ENCODE peak calls at places on chromosomes 13 and 19, in nine cellular contexts. T, N, H, X, F, K, Q, B and V are unnamed samples.

GRCh38 chr19:10207026-10207425 is 12.3 kb upstream of the DNMT1 start:
- DNase-seq in K (no peak), X (no peak), F (no peak), H (no peak), T (no peak), B (no peak), N (no peak), Q (no peak), V (no peak)

GRCh38 chr19:35549174-35549788 is 3.9 kb downstream of the TMEM147 start:
- DNase-seq in X (peak; percentile 34), K (peak; percentile 77), F (peak; percentile 89), B (peak; percentile 58), H (peak; percentile 87), N (no peak), T (peak; percentile 22), Q (no peak), V (no peak)

GRCh38 chr19:48455908-48456562 is 661 bp downstream of the KCNJ14 start:
- DNase-seq in Q (no peak), T (no peak), F (no peak), X (no peak), K (no peak), H (no peak), B (no peak), N (no peak), V (no peak)

GRCh38 chr19:18291590-18292459 is 10.4 kb upstream of the JUND start:
- DNase-seq in F (peak; percentile 76), N (peak; percentile 52), Q (peak; percentile 65), B (peak; percentile 41), H (peak; percentile 85), T (no peak), K (peak; percentile 13), X (peak; percentile 74), V (peak; percentile 93)

GRCh38 chr13:29888306-29888705 is 37.9 kb upstream of the UBL3 start:
- DNase-seq in Q (no peak), N (no peak), T (no peak), K (no peak), H (no peak), F (no peak), X (no peak), B (peak; percentile 25), V (no peak)

GRCh38 chr13:27151798-27152599 is 19.6 kb downstream of the USP12 start:
- DNase-seq in Q (no peak), B (peak; percentile 14), N (no peak), K (no peak), T (no peak), F (no peak), X (no peak), H (no peak), V (no peak)

GRCh38 chr19:6730153-6730804 is 7.1 kb downstream of the GPR108 start:
- DNase-seq in N (no peak), T (no peak), F (no peak), H (peak; percentile 32), X (no peak), Q (no peak), K (no peak), B (no peak), V (no peak)

GRCh38 chr13:26658491-26658890 is 101.0 kb downstream of the WASF3 start:
- DNase-seq in B (no peak), T (no peak), F (no peak), Q (no peak), K (no peak), X (no peak), H (no peak), N (no peak), V (peak; percentile 37)

GRCh38 chr13:91132786-91133185 is 214.7 kb upstream of the MIR17HG start:
- DNase-seq in F (no peak), B (no peak), T (no peak), X (no peak), H (no peak), Q (no peak), K (no peak), N (no peak), V (no peak)